ENCODE peak calls at places on chromosomes 16 and 17, in ten cellular contexts. I is mucosa of descending colon, S is upper lobe of right lung, F is mammary epithelial cell, W is fibroblast of the aortic adventitia, Q is PC-3, B is lower lobe of right lung, O is cardiac fibroblast, L is body of pancreas, D is Peyer's patch. V is an unnamed sample.

GRCh38 chr16:53099318-53100130 is 44.7 kb downstream of the CHD9 start:
- DNase-seq in I (peak; percentile 95), S (peak; percentile 97), F (peak; percentile 98), W (peak; percentile 85), Q (peak; percentile 92), B (peak; percentile 96), O (peak; percentile 97), L (peak; percentile 98), D (peak; percentile 67), V (peak; percentile 94)

GRCh38 chr17:15262291-15263205 is 2.6 kb downstream of the PMP22 start:
- DNase-seq in I (peak; percentile 88), S (peak; percentile 87), F (peak; percentile 72), W (peak; percentile 94), Q (peak; percentile 95), B (peak; percentile 85), O (peak; percentile 95), L (peak; percentile 61), D (peak; percentile 35), V (peak; percentile 86)

GRCh38 chr16:88735616-88736015 is 29.3 kb downstream of the CTU2 start:
- DNase-seq in I (no peak), S (no peak), F (no peak), W (no peak), Q (no peak), B (no peak), O (no peak), L (no peak), D (no peak), V (no peak)

GRCh38 chr16:12319464-12320030 is 343.0 kb downstream of the SNX29 start:
- DNase-seq in I (no peak), S (no peak), F (no peak), W (no peak), Q (no peak), B (no peak), O (no peak), L (peak; percentile 30), D (no peak), V (no peak)

GRCh38 chr17:74732042-74732846 is 4.8 kb upstream of the RAB37 start:
- DNase-seq in I (no peak), S (no peak), F (no peak), W (no peak), Q (no peak), B (no peak), O (no peak), L (no peak), D (no peak), V (no peak)

GRCh38 chr17:869067-869466 is 86.9 kb downstream of the MRM3 start:
- DNase-seq in I (no peak), S (no peak), F (no peak), W (peak; percentile 80), Q (no peak), B (no peak), O (peak; percentile 62), L (peak; percentile 31), D (no peak), V (peak; percentile 97)

GRCh38 chr17:40821536-40821935 is 878 bp downstream of the KRT10 start:
- DNase-seq in I (no peak), S (no peak), F (no peak), W (no peak), Q (peak; percentile 23), B (no peak), O (no peak), L (no peak), D (no peak), V (no peak)

GRCh38 chr16:68646948-68647659 is 2.0 kb downstream of the CDH3 start:
- DNase-seq in I (no peak), S (no peak), F (peak; percentile 41), W (no peak), Q (peak; percentile 48), B (no peak), O (no peak), L (no peak), D (no peak), V (no peak)

GRCh38 chr17:61400786-61401279 is 1.2 kb downstream of the TBX2 start:
- DNase-seq in I (peak; percentile 42), S (peak; percentile 62), F (no peak), W (peak; percentile 49), Q (no peak), B (no peak), O (peak; percentile 48), L (no peak), D (no peak), V (peak; percentile 58)

GRCh38 chr17:82828875-82829487 is 10.8 kb downstream of the ZNF750 start:
- DNase-seq in I (no peak), S (no peak), F (no peak), W (no peak), Q (no peak), B (peak; percentile 13), O (no peak), L (no peak), D (no peak), V (no peak)

GRCh38 chr16:88686062-88686438 is 257 bp downstream of the SNAI3 start:
- DNase-seq in I (peak; percentile 82), S (peak; percentile 83), F (no peak), W (no peak), Q (peak; percentile 26), B (peak; percentile 74), O (no peak), L (peak; percentile 77), D (no peak), V (no peak)

GRCh38 chr17:75720656-75721462 is at the start of gene ITGB4:
- DNase-seq in I (peak; percentile 91), S (peak; percentile 91), F (peak; percentile 92), W (no peak), Q (peak; percentile 96), B (peak; percentile 88), O (no peak), L (peak; percentile 91), D (peak; percentile 63), V (no peak)

GRCh38 chr17:37490022-37490587 is 414 bp downstream of the DUSP14 start:
- DNase-seq in I (peak; percentile 75), S (peak; percentile 83), F (peak; percentile 58), W (peak; percentile 48), Q (peak; percentile 38), B (peak; percentile 77), O (peak; percentile 62), L (peak; percentile 72), D (peak; percentile 57), V (peak; percentile 55)

DNA sequence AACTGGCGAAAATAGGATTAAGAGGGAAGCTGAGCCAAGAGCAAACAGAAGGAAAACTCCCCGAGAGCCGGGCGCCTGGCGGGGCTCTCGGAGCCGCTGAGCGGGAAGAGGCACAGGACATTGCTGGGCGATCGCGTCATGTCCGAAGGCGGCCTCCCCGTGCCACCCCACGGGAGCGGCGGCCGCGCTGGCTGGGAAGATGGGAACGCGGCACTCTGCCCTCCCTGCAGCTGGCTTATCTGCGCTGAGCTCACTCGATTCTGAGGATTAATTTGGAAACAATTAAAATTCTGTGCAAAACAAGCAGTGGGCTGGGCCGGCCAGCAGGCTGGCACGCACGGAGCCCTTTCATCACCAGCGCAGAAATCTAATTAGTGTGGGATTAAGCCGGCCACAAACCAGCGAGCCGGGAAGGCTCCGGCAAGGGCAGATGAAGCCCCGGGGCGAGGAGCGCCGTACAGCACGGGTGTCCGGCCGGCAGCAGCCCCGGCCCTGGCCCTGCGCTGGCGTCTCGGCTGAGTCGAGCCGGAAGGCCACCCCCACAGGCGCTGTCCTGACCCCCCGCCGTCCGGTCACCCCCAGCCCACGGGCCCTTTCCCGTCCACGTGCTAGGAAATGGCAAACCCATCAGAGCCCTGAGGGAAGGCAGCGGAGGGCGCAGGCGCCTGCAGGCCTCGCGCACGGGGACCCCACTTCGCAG is 37.8 kb downstream of the SOX8 start:
- DNase-seq in I (no peak), S (no peak), F (peak; percentile 14), W (peak; percentile 52), Q (peak; percentile 32), B (no peak), O (peak; percentile 73), L (peak; percentile 53), D (no peak), V (peak; percentile 27)
- H3K4me3 ChIP-seq in I (no peak overlapping the region), S (peak overlapping the region; percentile 23), F (no peak overlapping the region), W (peak overlapping the region; percentile 33), Q (peak overlapping the region; percentile 46), B (peak overlapping the region; percentile 37), O (peak overlapping the region; percentile 19), L (no peak overlapping the region), D (no peak overlapping the region), V (peak overlapping the region; percentile 21)

DNA sequence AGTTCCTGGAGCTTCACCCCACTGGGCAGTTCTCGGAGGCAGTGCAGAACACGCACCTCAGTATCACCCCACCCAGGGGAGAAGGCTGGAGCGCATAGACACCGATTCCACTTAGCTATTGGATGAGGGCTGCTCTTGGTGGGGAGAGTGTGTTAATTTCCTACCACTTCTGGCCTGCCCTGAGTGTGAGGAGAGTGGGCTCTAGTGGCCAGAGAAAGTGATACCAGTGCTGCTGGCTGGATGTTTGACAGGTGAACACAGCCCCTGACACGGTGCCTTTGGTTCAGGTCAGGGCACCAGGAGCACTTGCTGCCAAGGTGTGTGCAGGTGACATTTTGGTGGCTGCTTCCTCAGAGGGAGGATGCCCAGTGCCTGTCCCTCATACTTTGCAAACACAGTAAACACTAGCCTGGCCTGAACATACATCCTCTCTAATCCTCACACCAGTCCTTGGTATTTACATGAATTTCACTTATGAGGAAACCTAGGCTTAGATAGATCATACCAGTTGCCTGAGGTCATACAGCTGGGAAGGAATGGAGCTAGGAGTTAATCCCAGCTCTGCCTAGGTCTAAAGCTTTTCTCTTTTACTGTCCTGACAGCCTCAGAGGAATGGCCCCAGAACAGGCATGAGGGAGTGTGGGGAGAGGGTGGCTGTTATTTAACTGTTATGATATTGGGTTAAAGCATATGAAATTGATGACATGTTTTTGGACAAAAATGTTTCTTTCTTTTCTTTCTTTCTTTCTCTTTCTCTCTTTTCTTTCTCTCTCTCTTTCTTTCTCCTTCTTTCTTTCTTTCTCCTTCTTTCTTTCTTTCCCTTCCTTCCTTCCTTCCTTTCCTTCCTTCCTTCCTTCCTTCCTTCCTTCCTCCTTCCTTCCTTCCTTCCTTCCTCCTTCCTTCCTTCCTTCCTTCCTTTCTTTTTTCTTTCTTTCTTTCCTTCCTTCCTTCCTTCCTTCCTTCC is 21.0 kb upstream of the ITGAX start:
- DNase-seq in I (no peak), S (no peak), F (peak; percentile 17), W (peak; percentile 9), Q (peak; percentile 29), B (no peak), O (peak; percentile 7), L (peak; percentile 39), D (peak; percentile 47), V (peak; percentile 56)
- TF ChIP-seq CTCF in I (no peak), S (peak; percentile 37), F (peak; percentile 37), W (peak; percentile 26), Q (peak; percentile 42), B (peak; percentile 31), O (peak; percentile 9), L (peak; percentile 49), D (peak; percentile 46), V (peak; percentile 50)

GRCh38 chr17:49002766-49003165 is 5.6 kb downstream of the IGF2BP1 start:
- DNase-seq in I (no peak), S (no peak), F (no peak), W (no peak), Q (no peak), B (no peak), O (no peak), L (no peak), D (no peak), V (no peak)
- H3K4me3 ChIP-seq in I (no peak overlapping the region), S (no peak overlapping the region), F (no peak overlapping the region), W (no peak overlapping the region), Q (no peak overlapping the region), B (no peak overlapping the region), O (no peak overlapping the region), L (no peak overlapping the region), D (no peak overlapping the region), V (no peak overlapping the region)

DNA sequence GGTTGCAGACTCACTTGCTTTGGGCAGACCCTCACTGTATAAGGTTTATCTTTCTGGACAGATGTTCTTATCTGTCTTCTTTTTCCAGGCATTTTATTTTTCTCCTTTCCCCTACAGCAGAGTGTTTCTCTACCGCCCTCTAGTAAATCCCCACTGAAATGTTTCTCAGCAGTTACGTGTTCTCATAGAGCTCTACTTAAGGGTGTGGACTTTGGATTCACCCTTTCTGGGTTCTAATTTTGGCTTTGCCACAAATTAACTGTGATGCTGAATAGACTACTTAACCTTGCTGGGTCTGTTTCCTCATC is 2.0 kb downstream of the ADAT1 start:
- DNase-seq in I (no peak), S (no peak), F (peak; percentile 12), W (peak; percentile 64), Q (peak; percentile 39), B (no peak), O (peak; percentile 41), L (no peak), D (no peak), V (peak; percentile 67)
- TF ChIP-seq CTCF in I (peak; percentile 33), S (peak; percentile 26), F (peak; percentile 57), W (peak; percentile 76), Q (peak; percentile 63), B (no peak), O (peak; percentile 64), L (peak; percentile 34), D (no peak), V (peak; percentile 66)